ENCODE peak calls at places on chromosomes 3 and 15, in ten cellular contexts. One of them, this sample, is unnamed.
A peak's percentile ranks its signal among the peaks of the same experiment; 100 is the strongest.

GRCh38 chr15:49145651-49146609 is 9.5 kb downstream of the COPS2 start:
- DNase-seq in psoas muscle: no peak
- DNase-seq in colonic mucosa: peak; percentile 52
- DNase-seq in cardiac muscle cell: peak; percentile 77
- DNase-seq in bronchial epithelial cell: peak; percentile 71
- DNase-seq in AG10803: peak; percentile 57
- DNase-seq in upper lobe of right lung: no peak
- DNase-seq in dorsolateral prefrontal cortex: no peak
- DNase-seq in omental fat pad: no peak
- DNase-seq in B cell: no peak
- DNase-seq in this sample: peak; percentile 60

GRCh38 chr3:100954990-100955389 is 38.2 kb downstream of the ABI3BP start:
- DNase-seq in psoas muscle: peak; percentile 48
- DNase-seq in colonic mucosa: peak; percentile 20
- DNase-seq in cardiac muscle cell: peak; percentile 63
- DNase-seq in bronchial epithelial cell: peak; percentile 86
- DNase-seq in AG10803: peak; percentile 97
- DNase-seq in upper lobe of right lung: no peak
- DNase-seq in dorsolateral prefrontal cortex: no peak
- DNase-seq in omental fat pad: no peak
- DNase-seq in B cell: no peak
- DNase-seq in this sample: no peak

GRCh38 chr3:158789592-158789991 is 12.3 kb upstream of the MFSD1 start:
- DNase-seq in psoas muscle: no peak
- DNase-seq in colonic mucosa: no peak
- DNase-seq in cardiac muscle cell: peak; percentile 79
- DNase-seq in bronchial epithelial cell: peak; percentile 52
- DNase-seq in AG10803: peak; percentile 64
- DNase-seq in upper lobe of right lung: no peak
- DNase-seq in dorsolateral prefrontal cortex: no peak
- DNase-seq in omental fat pad: no peak
- DNase-seq in B cell: no peak
- DNase-seq in this sample: peak; percentile 45

GRCh38 chr15:26970712-26971210 is at the start of gene GABRG3:
- DNase-seq in psoas muscle: peak; percentile 11
- DNase-seq in colonic mucosa: no peak
- DNase-seq in cardiac muscle cell: no peak
- DNase-seq in bronchial epithelial cell: no peak
- DNase-seq in AG10803: no peak
- DNase-seq in upper lobe of right lung: no peak
- DNase-seq in dorsolateral prefrontal cortex: no peak
- DNase-seq in omental fat pad: no peak
- DNase-seq in B cell: no peak
- DNase-seq in this sample: no peak

GRCh38 chr3:189297957-189298356 is 126.2 kb downstream of the TPRG1 start:
- DNase-seq in psoas muscle: no peak
- DNase-seq in colonic mucosa: no peak
- DNase-seq in cardiac muscle cell: no peak
- DNase-seq in bronchial epithelial cell: peak; percentile 61
- DNase-seq in AG10803: no peak
- DNase-seq in upper lobe of right lung: no peak
- DNase-seq in dorsolateral prefrontal cortex: no peak
- DNase-seq in omental fat pad: no peak
- DNase-seq in B cell: no peak
- DNase-seq in this sample: no peak

GRCh38 chr3:115341208-115341607 is 194.1 kb upstream of the ZBTB20 start:
- DNase-seq in psoas muscle: no peak
- DNase-seq in colonic mucosa: no peak
- DNase-seq in cardiac muscle cell: peak; percentile 62
- DNase-seq in bronchial epithelial cell: peak; percentile 88
- DNase-seq in AG10803: peak; percentile 63
- DNase-seq in upper lobe of right lung: no peak
- DNase-seq in dorsolateral prefrontal cortex: no peak
- DNase-seq in omental fat pad: no peak
- DNase-seq in B cell: no peak
- DNase-seq in this sample: peak; percentile 30

GRCh38 chr3:151156618-151157216 is 46.3 kb downstream of the GPR171 start:
- DNase-seq in psoas muscle: no peak
- DNase-seq in colonic mucosa: peak; percentile 38
- DNase-seq in cardiac muscle cell: peak; percentile 73
- DNase-seq in bronchial epithelial cell: peak; percentile 76
- DNase-seq in AG10803: peak; percentile 50
- DNase-seq in upper lobe of right lung: no peak
- DNase-seq in dorsolateral prefrontal cortex: no peak
- DNase-seq in omental fat pad: no peak
- DNase-seq in B cell: peak; percentile 49
- DNase-seq in this sample: peak; percentile 63

GRCh38 chr15:74956648-74957300 is at the start of gene RPP25:
- DNase-seq in psoas muscle: peak; percentile 78
- DNase-seq in colonic mucosa: peak; percentile 89
- DNase-seq in cardiac muscle cell: peak; percentile 89
- DNase-seq in bronchial epithelial cell: peak; percentile 36
- DNase-seq in AG10803: peak; percentile 73
- DNase-seq in upper lobe of right lung: peak; percentile 94
- DNase-seq in dorsolateral prefrontal cortex: peak; percentile 56
- DNase-seq in omental fat pad: no peak
- DNase-seq in B cell: peak; percentile 58
- DNase-seq in this sample: peak; percentile 85

GRCh38 chr3:15326037-15326436 is 6.3 kb downstream of the SH3BP5 start:
- DNase-seq in psoas muscle: peak; percentile 66
- DNase-seq in colonic mucosa: no peak
- DNase-seq in cardiac muscle cell: no peak
- DNase-seq in bronchial epithelial cell: no peak
- DNase-seq in AG10803: no peak
- DNase-seq in upper lobe of right lung: no peak
- DNase-seq in dorsolateral prefrontal cortex: no peak
- DNase-seq in omental fat pad: no peak
- DNase-seq in B cell: no peak
- DNase-seq in this sample: no peak

GRCh38 chr3:115127208-115127607 is 19.9 kb downstream of the ZBTB20 start:
- DNase-seq in psoas muscle: no peak
- DNase-seq in colonic mucosa: no peak
- DNase-seq in cardiac muscle cell: no peak
- DNase-seq in bronchial epithelial cell: no peak
- DNase-seq in AG10803: no peak
- DNase-seq in upper lobe of right lung: no peak
- DNase-seq in dorsolateral prefrontal cortex: no peak
- DNase-seq in omental fat pad: no peak
- DNase-seq in B cell: no peak
- DNase-seq in this sample: no peak

GRCh38 chr3:64049832-64050231 is 26.5 kb upstream of the PSMD6 start:
- DNase-seq in psoas muscle: no peak
- DNase-seq in colonic mucosa: no peak
- DNase-seq in cardiac muscle cell: no peak
- DNase-seq in bronchial epithelial cell: no peak
- DNase-seq in AG10803: no peak
- DNase-seq in upper lobe of right lung: no peak
- DNase-seq in dorsolateral prefrontal cortex: no peak
- DNase-seq in omental fat pad: no peak
- DNase-seq in B cell: no peak
- DNase-seq in this sample: no peak

GRCh38 chr15:86138798-86139197 is 59.1 kb downstream of the AGBL1 start:
- DNase-seq in psoas muscle: no peak
- DNase-seq in colonic mucosa: no peak
- DNase-seq in cardiac muscle cell: no peak
- DNase-seq in bronchial epithelial cell: no peak
- DNase-seq in AG10803: no peak
- DNase-seq in upper lobe of right lung: no peak
- DNase-seq in dorsolateral prefrontal cortex: no peak
- DNase-seq in omental fat pad: no peak
- DNase-seq in B cell: no peak
- DNase-seq in this sample: no peak

GRCh38 chr15:86135030-86135429 is 55.4 kb downstream of the AGBL1 start:
- DNase-seq in psoas muscle: peak; percentile 20
- DNase-seq in colonic mucosa: peak; percentile 19
- DNase-seq in cardiac muscle cell: no peak
- DNase-seq in bronchial epithelial cell: no peak
- DNase-seq in AG10803: no peak
- DNase-seq in upper lobe of right lung: no peak
- DNase-seq in dorsolateral prefrontal cortex: no peak
- DNase-seq in omental fat pad: no peak
- DNase-seq in B cell: no peak
- DNase-seq in this sample: no peak

DNA sequence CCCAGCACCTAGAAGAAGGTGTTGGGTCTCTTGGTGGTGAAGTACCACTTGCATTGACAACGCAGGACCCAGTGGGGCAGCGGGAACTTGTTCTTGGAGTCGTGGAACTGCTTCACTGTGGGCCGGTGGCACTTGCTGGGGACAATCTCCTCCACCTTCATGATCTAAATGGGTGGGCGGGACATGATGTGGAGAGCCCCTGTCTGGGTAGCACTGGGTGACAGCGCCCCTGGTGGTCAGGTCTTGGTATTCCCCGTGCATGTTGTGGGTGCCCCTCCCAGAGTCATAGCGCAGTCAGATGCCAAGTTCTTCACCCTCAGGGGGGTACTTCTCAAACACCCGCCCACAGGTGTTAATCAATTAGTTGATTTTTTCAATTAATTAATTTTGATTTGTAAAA is 60.2 kb downstream of the AGBL1 start:
- DNase-seq in psoas muscle: no peak
- DNase-seq in colonic mucosa: no peak
- DNase-seq in cardiac muscle cell: no peak
- DNase-seq in bronchial epithelial cell: no peak
- DNase-seq in AG10803: no peak
- DNase-seq in upper lobe of right lung: no peak
- DNase-seq in dorsolateral prefrontal cortex: no peak
- DNase-seq in omental fat pad: no peak
- DNase-seq in B cell: no peak
- DNase-seq in this sample: peak; percentile 21
- TF ChIP-seq CTCF in psoas muscle: peak; percentile 11
- TF ChIP-seq CTCF in colonic mucosa: no peak
- TF ChIP-seq CTCF in cardiac muscle cell: no peak
- TF ChIP-seq CTCF in bronchial epithelial cell: no peak
- TF ChIP-seq CTCF in AG10803: peak; percentile 7
- TF ChIP-seq CTCF in upper lobe of right lung: no peak
- TF ChIP-seq CTCF in dorsolateral prefrontal cortex: no peak
- TF ChIP-seq CTCF in omental fat pad: no peak
- TF ChIP-seq CTCF in B cell: peak; percentile 17
- TF ChIP-seq CTCF in this sample: no peak

DNA sequence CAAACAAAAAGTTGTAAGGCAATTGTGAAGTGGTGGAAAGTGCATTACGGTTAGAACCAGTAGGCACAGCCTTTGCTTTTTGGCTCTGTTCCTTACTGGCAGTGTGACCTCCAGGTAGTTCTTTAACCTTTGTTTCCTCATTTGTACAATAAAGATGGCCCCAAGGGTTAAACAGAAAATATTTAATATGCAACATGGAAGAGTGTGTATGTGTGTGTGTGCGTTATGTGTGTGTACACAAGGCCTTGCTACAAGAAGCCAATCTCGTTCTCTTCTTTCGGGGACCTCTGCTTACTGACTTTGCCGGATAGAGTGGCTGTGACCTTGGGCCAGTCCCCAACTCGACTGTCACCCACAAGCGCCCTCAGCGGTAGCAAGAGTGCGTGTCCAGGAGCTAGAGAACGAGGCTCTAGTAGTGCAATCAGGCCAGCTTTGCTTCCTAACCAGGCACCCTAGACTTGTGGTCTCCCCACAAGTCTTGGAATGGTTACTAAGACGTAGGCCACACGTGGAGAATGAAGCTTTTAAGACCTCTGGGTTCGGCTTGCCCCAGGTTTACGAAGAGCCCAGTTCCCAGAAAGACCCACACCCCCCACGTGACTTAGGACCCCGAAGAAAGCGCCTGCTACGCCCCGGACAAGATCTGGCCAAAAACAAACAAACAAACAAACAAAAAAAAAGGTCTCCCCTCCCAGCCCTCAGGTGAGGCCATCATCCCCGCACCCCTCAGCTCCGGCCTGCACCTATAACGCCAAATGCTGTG is 593 bp downstream of the CIAO2A start:
- DNase-seq in psoas muscle: peak; percentile 54
- DNase-seq in colonic mucosa: peak; percentile 67
- DNase-seq in cardiac muscle cell: peak; percentile 61
- DNase-seq in bronchial epithelial cell: no peak
- DNase-seq in AG10803: peak; percentile 66
- DNase-seq in upper lobe of right lung: no peak
- DNase-seq in dorsolateral prefrontal cortex: no peak
- DNase-seq in omental fat pad: no peak
- DNase-seq in B cell: peak; percentile 43
- DNase-seq in this sample: peak; percentile 53
- TF ChIP-seq CTCF in psoas muscle: no peak
- TF ChIP-seq CTCF in colonic mucosa: no peak
- TF ChIP-seq CTCF in cardiac muscle cell: no peak
- TF ChIP-seq CTCF in bronchial epithelial cell: no peak
- TF ChIP-seq CTCF in AG10803: peak; percentile 29
- TF ChIP-seq CTCF in upper lobe of right lung: no peak
- TF ChIP-seq CTCF in dorsolateral prefrontal cortex: no peak
- TF ChIP-seq CTCF in omental fat pad: no peak
- TF ChIP-seq CTCF in B cell: no peak
- TF ChIP-seq CTCF in this sample: no peak

GRCh38 chr3:7305561-7305960 is 444.6 kb downstream of the GRM7 start:
- DNase-seq in psoas muscle: no peak
- DNase-seq in colonic mucosa: no peak
- DNase-seq in cardiac muscle cell: no peak
- DNase-seq in bronchial epithelial cell: no peak
- DNase-seq in AG10803: no peak
- DNase-seq in upper lobe of right lung: no peak
- DNase-seq in dorsolateral prefrontal cortex: no peak
- DNase-seq in omental fat pad: no peak
- DNase-seq in B cell: no peak
- DNase-seq in this sample: no peak
- TF ChIP-seq CTCF in psoas muscle: no peak
- TF ChIP-seq CTCF in colonic mucosa: no peak
- TF ChIP-seq CTCF in cardiac muscle cell: no peak
- TF ChIP-seq CTCF in bronchial epithelial cell: no peak
- TF ChIP-seq CTCF in AG10803: no peak
- TF ChIP-seq CTCF in upper lobe of right lung: no peak
- TF ChIP-seq CTCF in dorsolateral prefrontal cortex: no peak
- TF ChIP-seq CTCF in omental fat pad: no peak
- TF ChIP-seq CTCF in B cell: no peak
- TF ChIP-seq CTCF in this sample: no peak

DNA sequence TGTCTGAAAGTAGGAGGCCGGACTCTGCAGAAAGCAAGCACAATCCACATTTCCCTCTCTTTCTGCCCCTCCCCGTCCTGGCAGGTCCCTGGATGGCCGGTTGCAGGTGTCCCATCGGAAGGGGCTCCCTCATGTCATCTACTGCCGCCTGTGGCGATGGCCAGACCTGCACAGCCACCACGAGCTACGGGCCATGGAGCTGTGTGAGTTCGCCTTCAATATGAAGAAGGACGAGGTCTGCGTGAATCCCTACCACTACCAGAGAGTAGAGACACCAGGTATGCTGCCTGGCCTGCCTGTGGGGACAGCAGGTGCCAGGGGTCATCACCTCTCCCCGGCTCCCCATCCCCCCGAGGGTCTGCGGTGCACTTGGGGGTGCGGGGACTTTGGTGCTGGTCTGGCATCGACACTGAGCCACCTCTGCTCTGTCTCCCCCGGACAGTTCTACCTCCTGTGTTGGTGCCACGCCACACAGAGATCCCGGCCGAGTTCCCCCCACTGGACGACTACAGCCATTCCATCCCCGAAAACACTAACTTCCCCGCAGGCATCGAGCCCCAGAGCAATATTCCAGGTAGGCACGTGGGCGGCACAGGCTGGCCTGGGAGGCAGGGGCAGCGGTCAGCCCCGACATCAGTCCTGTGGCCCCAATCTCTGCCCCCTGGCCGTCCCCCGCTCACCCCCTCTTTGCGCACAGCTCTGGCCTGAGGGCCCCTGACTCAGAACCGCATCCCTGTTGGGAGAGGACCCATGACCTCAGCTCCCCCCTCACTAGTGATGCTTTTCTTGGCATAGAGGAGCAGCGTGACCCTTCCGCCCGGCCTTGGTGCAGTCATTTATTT is 89.4 kb downstream of the AAGAB start:
- DNase-seq in psoas muscle: no peak
- DNase-seq in colonic mucosa: no peak
- DNase-seq in cardiac muscle cell: peak; percentile 50
- DNase-seq in bronchial epithelial cell: no peak
- DNase-seq in AG10803: no peak
- DNase-seq in upper lobe of right lung: no peak
- DNase-seq in dorsolateral prefrontal cortex: no peak
- DNase-seq in omental fat pad: no peak
- DNase-seq in B cell: no peak
- DNase-seq in this sample: no peak
- TF ChIP-seq CTCF in psoas muscle: no peak
- TF ChIP-seq CTCF in colonic mucosa: no peak
- TF ChIP-seq CTCF in cardiac muscle cell: no peak
- TF ChIP-seq CTCF in bronchial epithelial cell: no peak
- TF ChIP-seq CTCF in AG10803: no peak
- TF ChIP-seq CTCF in upper lobe of right lung: no peak
- TF ChIP-seq CTCF in dorsolateral prefrontal cortex: no peak
- TF ChIP-seq CTCF in omental fat pad: no peak
- TF ChIP-seq CTCF in B cell: no peak
- TF ChIP-seq CTCF in this sample: no peak